ENCODE peak calls at places on chromosomes 5 and 9, in five cellular contexts. A is tibial nerve, O is A549, Z is endodermal cell, R is H1. P is an unnamed sample.
A peak's percentile ranks its signal among the peaks of the same experiment; 100 is the strongest.

GRCh38 chr5:9239626-9240025 is 306.2 kb downstream of the SEMA5A start:
- DNase-seq in A (no peak), O (no peak), Z (no peak), R (no peak), P (no peak)

GRCh38 chr5:121962347-121962670 is 534 bp downstream of the SRFBP1 start:
- DNase-seq in A (no peak), O (no peak), Z (no peak), R (no peak), P (no peak)

GRCh38 chr9:91315191-91315590 is 46.5 kb downstream of the AUH start:
- DNase-seq in A (no peak), O (no peak), Z (peak; percentile 59), R (no peak), P (no peak)

GRCh38 chr5:13658761-13659160 is 285.7 kb downstream of the DNAH5 start:
- DNase-seq in A (no peak), O (no peak), Z (no peak), R (no peak), P (no peak)

GRCh38 chr9:35628389-35628991 is 10.3 kb upstream of the CD72 start:
- DNase-seq in A (no peak), O (no peak), Z (no peak), R (no peak), P (no peak)

GRCh38 chr5:178356459-178356872 is 123.9 kb upstream of the PHYKPL start:
- DNase-seq in A (no peak), O (no peak), Z (peak; percentile 76), R (no peak), P (no peak)

GRCh38 chr9:4970970-4971641 is 14.0 kb upstream of the JAK2 start:
- DNase-seq in A (no peak), O (no peak), Z (no peak), R (no peak), P (no peak)

GRCh38 chr5:172147857-172148256 is 40.2 kb downstream of the STK10 start:
- DNase-seq in A (no peak), O (no peak), Z (peak; percentile 38), R (no peak), P (no peak)

GRCh38 chr5:42994285-42995151 is 45.6 kb downstream of the ANXA2R start:
- DNase-seq in A (peak; percentile 81), O (peak; percentile 94), Z (peak; percentile 96), R (peak; percentile 90), P (peak; percentile 86)

GRCh38 chr9:35725362-35725761 is 6.6 kb downstream of the TLN1 start:
- DNase-seq in A (no peak), O (no peak), Z (no peak), R (no peak), P (no peak)

GRCh38 chr9:33690156-33690908 is 105.0 kb upstream of the PRSS3 start:
- DNase-seq in A (no peak), O (no peak), Z (no peak), R (no peak), P (no peak)

GRCh38 chr5:96940586-96940985 is 4.7 kb downstream of the LNPEP start:
- DNase-seq in A (no peak), O (no peak), Z (no peak), R (no peak), P (no peak)

GRCh38 chr5:154501566-154501965 is 23.5 kb upstream of the HAND1 start:
- DNase-seq in A (no peak), O (no peak), Z (peak; percentile 79), R (no peak), P (no peak)

GRCh38 chr9:13478235-13478634 is 198.7 kb upstream of the MPDZ start:
- DNase-seq in A (no peak), O (no peak), Z (no peak), R (no peak), P (no peak)

GRCh38 chr5:157384971-157385709 is 74.9 kb upstream of the NIPAL4 start:
- DNase-seq in A (peak; percentile 28), O (peak; percentile 93), Z (peak; percentile 67), R (no peak), P (no peak)

GRCh38 chr5:45696206-45696836 is at the start of gene HCN1:
- DNase-seq in A (peak; percentile 33), O (peak; percentile 65), Z (peak; percentile 95), R (peak; percentile 93), P (peak; percentile 53)

GRCh38 chr5:164753434-164753833 is 1248.0 kb downstream of the MAT2B start:
- DNase-seq in A (no peak), O (no peak), Z (no peak), R (no peak), P (no peak)

GRCh38 chr5:171162602-171163001 is 146.4 kb upstream of the TLX3 start:
- DNase-seq in A (no peak), O (peak; percentile 21), Z (peak; percentile 82), R (peak; percentile 72), P (no peak)

GRCh38 chr5:135391869-135392255 is 7.2 kb downstream of the MACROH2A1 start:
- DNase-seq in A (no peak), O (no peak), Z (no peak), R (no peak), P (no peak)

GRCh38 chr9:110130791-110131416 is 77.1 kb downstream of the C9orf152 start:
- DNase-seq in A (no peak), O (no peak), Z (peak; percentile 64), R (no peak), P (no peak)

GRCh38 chr9:13857521-13857920 is 456.4 kb downstream of the NFIB start:
- DNase-seq in A (no peak), O (no peak), Z (no peak), R (no peak), P (no peak)

GRCh38 chr9:92438900-92439526 is 14.7 kb upstream of the OMD start:
- DNase-seq in A (no peak), O (peak; percentile 6), Z (no peak), R (no peak), P (no peak)

GRCh38 chr5:126561908-126562307 is 33.1 kb downstream of the ALDH7A1 start:
- DNase-seq in A (no peak), O (no peak), Z (no peak), R (no peak), P (no peak)

GRCh38 chr5:1298723-1299510 is 4.0 kb upstream of the TERT start:
- DNase-seq in A (no peak), O (no peak), Z (peak; percentile 44), R (no peak), P (no peak)

GRCh38 chr5:1297243-1297642 is 2.4 kb upstream of the TERT start:
- DNase-seq in A (no peak), O (no peak), Z (peak; percentile 23), R (no peak), P (no peak)

GRCh38 chr5:1299961-1300360 is 5.1 kb upstream of the TERT start:
- DNase-seq in A (no peak), O (no peak), Z (peak; percentile 31), R (no peak), P (no peak)

GRCh38 chr5:1299511-1299850 is 4.6 kb upstream of the TERT start:
- DNase-seq in A (no peak), O (no peak), Z (no peak), R (no peak), P (no peak)

DNA sequence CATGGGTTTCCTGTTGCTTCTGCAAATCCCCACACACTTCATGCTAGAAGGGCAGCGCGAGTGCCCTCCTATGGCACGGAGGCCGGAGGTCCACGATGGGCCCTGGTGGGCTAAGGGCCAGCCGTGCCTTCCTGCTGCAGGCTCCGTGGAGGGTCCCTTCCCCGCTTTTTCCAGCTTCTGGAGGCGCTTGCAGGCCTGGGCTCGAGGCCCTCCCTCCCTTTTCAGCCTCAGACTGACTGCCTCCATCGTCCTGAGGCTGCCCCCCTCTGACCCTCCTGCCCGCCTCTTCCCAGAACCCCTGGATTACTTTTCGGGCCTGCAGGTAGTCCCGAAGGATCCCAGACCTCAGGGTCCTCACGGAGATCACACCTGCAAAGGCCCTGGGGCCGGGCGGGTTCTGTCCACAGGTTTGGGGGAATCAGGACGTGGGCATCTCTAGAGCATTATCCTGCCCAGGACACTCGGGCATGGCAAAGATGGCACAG is 3.2 kb upstream of the TERT start:
- DNase-seq in A (no peak), O (no peak), Z (peak; percentile 36), R (no peak), P (no peak)
- H3K4me1 ChIP-seq in A (no peaks in the 10 kb centered on the region), O (peaks cover 8% of the 10 kb centered on the region), Z (no peaks in the 10 kb centered on the region), R (peaks cover 5% of the 10 kb centered on the region), P (no peaks in the 10 kb centered on the region)

GRCh38 chr5:140253985-140254384 is 48.9 kb downstream of the PFDN1 start:
- DNase-seq in A (no peak), O (peak; percentile 53), Z (no peak), R (no peak), P (no peak)
- H3K4me1 ChIP-seq in A (peaks cover 34% of the 10 kb centered on the region), O (peaks cover 40% of the 10 kb centered on the region), Z (no peaks in the 10 kb centered on the region), R (peaks cover 1% of the 10 kb centered on the region), P (peaks cover 28% of the 10 kb centered on the region)

GRCh38 chr5:143436871-143437270 is 33.4 kb upstream of the NR3C1 start:
- DNase-seq in A (no peak), O (no peak), Z (no peak), R (no peak), P (no peak)

GRCh38 chr5:143440448-143441102 is 37.1 kb upstream of the NR3C1 start:
- DNase-seq in A (no peak), O (no peak), Z (no peak), R (no peak), P (no peak)

GRCh38 chr5:143434261-143435206 is 31.0 kb upstream of the NR3C1 start:
- DNase-seq in A (no peak), O (no peak), Z (no peak), R (no peak), P (peak; percentile 76)

GRCh38 chr5:143435207-143435657 is 31.7 kb upstream of the NR3C1 start:
- DNase-seq in A (no peak), O (no peak), Z (no peak), R (no peak), P (no peak)

DNA sequence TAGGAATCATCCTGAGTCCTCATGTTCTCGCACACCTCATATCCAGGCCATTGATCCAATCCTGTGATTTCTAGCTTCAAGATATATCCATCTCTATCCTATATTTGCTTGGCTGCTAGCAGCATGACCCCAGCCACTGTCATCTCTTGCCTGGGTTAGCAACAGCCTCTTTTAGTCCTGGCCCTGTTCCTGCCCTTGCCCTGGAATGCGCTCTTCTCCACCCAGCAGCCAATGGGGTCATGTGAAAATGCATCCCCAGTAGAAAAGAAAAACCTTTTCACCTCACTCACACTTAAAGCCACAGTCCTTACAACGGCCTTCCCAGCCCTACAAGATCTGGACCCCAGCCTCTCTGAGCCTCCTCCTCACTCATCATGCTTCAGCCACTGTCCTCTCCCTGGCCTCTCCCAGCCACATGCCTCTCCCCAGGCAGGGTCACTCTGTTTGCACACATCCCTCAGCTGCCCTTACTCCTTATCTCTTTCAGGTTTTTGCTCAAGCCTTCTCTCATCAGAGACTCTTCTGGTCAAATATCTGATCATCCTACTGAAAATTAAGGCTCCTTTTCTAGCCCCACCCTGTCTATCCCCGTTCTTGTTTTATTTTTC is 34.3 kb upstream of the NR3C1 start:
- DNase-seq in A (no peak), O (no peak), Z (no peak), R (no peak), P (no peak)
- H3K4me1 ChIP-seq in A (no peaks in the 10 kb centered on the region), O (peaks cover 44% of the 10 kb centered on the region), Z (no peaks in the 10 kb centered on the region), R (peaks cover 1% of the 10 kb centered on the region), P (peaks cover 20% of the 10 kb centered on the region)

DNA sequence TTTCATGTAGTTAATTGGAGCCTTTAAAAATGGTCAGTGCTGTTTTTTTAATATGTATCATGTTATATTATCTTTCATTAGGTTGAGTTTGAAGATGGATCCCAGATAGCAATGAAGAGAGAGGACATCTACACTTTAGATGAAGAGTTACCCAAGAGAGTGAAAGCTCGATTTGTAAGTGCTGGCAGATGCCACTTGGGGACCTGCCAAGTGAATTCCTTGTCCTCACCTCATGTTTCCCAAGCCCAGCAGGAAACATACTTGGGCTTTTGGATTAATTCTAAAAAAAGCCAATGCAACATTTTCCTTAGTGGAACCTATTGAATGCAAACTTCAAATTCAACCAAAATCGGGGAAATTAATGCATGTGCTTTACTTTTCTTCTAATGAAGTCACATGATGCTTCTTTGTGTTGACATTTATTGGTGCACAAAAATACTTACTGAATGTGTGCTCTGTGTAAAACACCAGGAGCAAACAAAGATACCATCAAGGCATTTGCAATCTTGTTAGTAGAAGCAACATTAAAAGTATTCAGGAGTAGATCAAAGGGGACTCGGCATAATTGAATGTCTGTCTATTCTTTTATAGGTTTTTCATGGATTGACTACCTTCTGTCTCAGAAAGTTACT is 412.1 kb downstream of the KDM4C start:
- DNase-seq in A (no peak), O (no peak), Z (no peak), R (no peak), P (no peak)
- H3K4me1 ChIP-seq in A (no peaks in the 10 kb centered on the region), O (no peaks in the 10 kb centered on the region), Z (peaks cover 5% of the 10 kb centered on the region), R (peaks cover 1% of the 10 kb centered on the region), P (no peaks in the 10 kb centered on the region)